ENCODE peak calls at places on chromosomes 2 and 18, in four cellular contexts. Y, N, J and K are unnamed samples. For H3K4me1, the result is how much of the 10 kb centered on the place peaks cover.

GRCh38 chr2:219060821-219061791 is at the start of gene IHH:
- DNase-seq in Y (no peak), N (peak), J (no peak), K (no peak)

GRCh38 chr2:211351998-211352397 is 795.6 kb downstream of the CPS1 start:
- DNase-seq in Y (no peak), J (no peak), N (no peak), K (no peak)

GRCh38 chr18:55316615-55317184 is 271.3 kb downstream of the TCF4 start:
- DNase-seq in J (no peak), Y (no peak), N (no peak), K (no peak)

GRCh38 chr18:63410792-63411191 is 11.5 kb downstream of the VPS4B start:
- DNase-seq in N (no peak), J (no peak), Y (no peak), K (no peak)

GRCh38 chr2:193502363-193503035 is 1307.8 kb upstream of the TMEFF2 start:
- DNase-seq in J (no peak), N (no peak), Y (no peak), K (peak)

GRCh38 chr2:218895326-218895725 is 14.7 kb downstream of the WNT10A start:
- DNase-seq in Y (no peak), N (no peak), J (no peak), K (no peak)

GRCh38 chr2:71930073-71930681 is 217.5 kb downstream of the CYP26B1 start:
- DNase-seq in Y (no peak), J (no peak), N (no peak), K (peak)

GRCh38 chr18:68944826-68945225 is 146.9 kb downstream of the CCDC102B start:
- DNase-seq in J (no peak), Y (no peak), N (no peak), K (no peak)

GRCh38 chr2:188576006-188576405 is 284.3 kb downstream of the GULP1 start:
- DNase-seq in J (no peak), Y (no peak), N (no peak), K (no peak)

GRCh38 chr18:52504589-52504988 is 164.6 kb downstream of the DCC start:
- DNase-seq in Y (no peak), N (no peak), J (no peak), K (no peak)

GRCh38 chr2:108982259-108982679 is 6.8 kb downstream of the EDAR start:
- DNase-seq in J (no peak), Y (no peak), N (no peak), K (no peak)

GRCh38 chr2:199895406-199895805 is 15.7 kb upstream of the C2orf69 start:
- DNase-seq in N (no peak), J (no peak), Y (no peak), K (no peak)

GRCh38 chr2:226791487-226792081 is 8.0 kb downstream of the IRS1 start:
- DNase-seq in N (peak), Y (peak), J (no peak), K (peak)

GRCh38 chr2:205723174-205723573 is 40.9 kb downstream of the NRP2 start:
- DNase-seq in J (no peak), N (no peak), Y (no peak), K (no peak)

GRCh38 chr18:36392163-36392887 is 94.8 kb downstream of the FHOD3 start:
- DNase-seq in Y (no peak), J (no peak), N (no peak), K (no peak)

GRCh38 chr2:43092520-43093179 is 133.8 kb downstream of the ZFP36L2 start:
- DNase-seq in N (no peak), J (no peak), Y (no peak), K (no peak)

GRCh38 chr2:101114268-101114783 is 36.9 kb downstream of the TBC1D8 start:
- DNase-seq in J (no peak), Y (no peak), N (peak), K (no peak)

GRCh38 chr2:240502059-240502429 is 55.7 kb downstream of the ANKMY1 start:
- DNase-seq in J (no peak), N (no peak), Y (no peak), K (no peak)

GRCh38 chr2:69482471-69482870 is 45.2 kb upstream of the NFU1 start:
- DNase-seq in N (no peak), Y (no peak), J (no peak), K (no peak)

GRCh38 chr18:74290831-74291770 is 662 bp downstream of the CYB5A start:
- DNase-seq in J (peak), N (peak), Y (peak), K (no peak)

GRCh38 chr2:122203523-122203922 is 448.1 kb downstream of the TSN start:
- DNase-seq in Y (no peak), N (no peak), J (no peak), K (no peak)

GRCh38 chr18:76697441-76697901 is 124.9 kb upstream of the ZNF236 start:
- DNase-seq in Y (peak), N (no peak), J (no peak), K (no peak)

GRCh38 chr2:174681983-174682577 is 82.2 kb downstream of the CHRNA1 start:
- DNase-seq in J (no peak), N (peak), Y (peak), K (peak)
- H3K4me1 ChIP-seq in J (under half), N (under half), Y (under half), K (under half)

GRCh38 chr2:12720181-12720580 is 3.4 kb downstream of the TRIB2 start:
- DNase-seq in Y (no peak), J (no peak), N (no peak), K (no peak)
- H3K4me3 ChIP-seq in Y (peak), J (no peak), N (no peak), K (peak)

GRCh38 chr2:235598026-235598425 is 104.2 kb downstream of the AGAP1 start:
- DNase-seq in J (no peak), Y (no peak), N (no peak), K (no peak)

GRCh38 chr2:235598842-235599531 is 105.1 kb downstream of the AGAP1 start:
- DNase-seq in N (no peak), J (no peak), Y (no peak), K (no peak)

GRCh38 chr2:235600406-235600805 is 106.6 kb downstream of the AGAP1 start:
- DNase-seq in Y (no peak), N (no peak), J (no peak), K (no peak)

GRCh38 chr2:235600926-235601325 is 107.1 kb downstream of the AGAP1 start:
- DNase-seq in Y (no peak), N (no peak), J (no peak), K (no peak)

GRCh38 chr2:235599596-235600338 is 105.9 kb downstream of the AGAP1 start:
- DNase-seq in J (no peak), N (no peak), Y (no peak), K (no peak)
- H3K4me1 ChIP-seq in J (under half), N (under half), Y (under half), K (under half)

GRCh38 chr2:181680937-181681811 is 857 bp upstream of the NEUROD1 start:
- DNase-seq in Y (no peak), N (no peak), J (no peak), K (no peak)
- H3K4me3 ChIP-seq in Y (no peak), N (no peak), J (no peak), K (no peak)

GRCh38 chr2:233356546-233357308 is 2.4 kb downstream of the DGKD start:
- DNase-seq in Y (no peak), J (no peak), N (no peak), K (no peak)

GRCh38 chr2:233358335-233358734 is 4.0 kb downstream of the DGKD start:
- DNase-seq in J (no peak), Y (no peak), N (no peak), K (no peak)

GRCh38 chr2:233359823-233360222 is 5.5 kb downstream of the DGKD start:
- DNase-seq in N (no peak), J (no peak), Y (no peak), K (no peak)

GRCh38 chr2:233360771-233361176 is 6.5 kb downstream of the DGKD start:
- DNase-seq in N (no peak), Y (no peak), J (no peak), K (no peak)

DNA sequence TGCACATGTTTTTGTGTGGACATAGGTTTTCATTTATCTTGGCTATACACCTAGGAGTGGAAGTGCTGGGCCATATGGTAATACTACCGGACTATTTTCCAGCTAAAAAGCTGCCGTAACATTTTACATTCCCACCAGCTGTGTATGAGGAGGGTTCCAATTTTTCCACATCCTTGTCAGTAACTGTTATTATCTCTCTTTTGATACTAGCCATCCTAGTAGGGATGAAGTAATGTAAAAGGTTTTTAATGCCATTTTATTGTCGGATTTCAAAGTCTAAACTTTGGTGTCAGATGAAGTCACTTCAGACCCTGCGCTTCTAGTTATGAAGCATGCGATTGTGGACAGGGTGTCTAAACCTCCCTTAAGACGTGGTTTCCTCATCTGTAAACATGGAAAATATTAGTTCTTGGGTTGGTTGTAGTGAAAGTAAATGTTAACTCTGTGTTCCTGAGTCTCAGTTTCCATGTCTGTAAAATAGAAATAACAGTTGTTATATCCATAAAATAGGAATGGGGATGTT is 4.6 kb downstream of the DGKD start:
- DNase-seq in J (no peak), Y (no peak), N (no peak), K (no peak)
- H3K4me1 ChIP-seq in J (under half), Y (under half), N (under half), K (under half)

DNA sequence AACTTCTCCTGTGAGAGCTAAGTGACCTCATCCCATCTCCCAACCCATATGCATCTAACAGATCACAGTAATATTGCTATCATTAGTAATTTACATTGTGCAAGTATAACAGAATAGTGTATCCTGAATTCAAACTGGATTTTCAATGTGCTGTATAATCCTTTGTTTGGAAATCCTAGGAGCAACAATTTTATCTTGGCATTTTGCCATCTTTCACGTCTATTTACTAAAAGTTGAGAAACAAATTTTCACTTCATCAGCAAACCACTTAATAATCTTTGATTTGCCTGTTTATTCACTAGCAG is 3.8 kb downstream of the HNRNPLL start:
- DNase-seq in J (no peak), N (no peak), Y (no peak), K (no peak)
- H3K4me3 ChIP-seq in J (no peak), N (no peak), Y (no peak), K (peak)

DNA sequence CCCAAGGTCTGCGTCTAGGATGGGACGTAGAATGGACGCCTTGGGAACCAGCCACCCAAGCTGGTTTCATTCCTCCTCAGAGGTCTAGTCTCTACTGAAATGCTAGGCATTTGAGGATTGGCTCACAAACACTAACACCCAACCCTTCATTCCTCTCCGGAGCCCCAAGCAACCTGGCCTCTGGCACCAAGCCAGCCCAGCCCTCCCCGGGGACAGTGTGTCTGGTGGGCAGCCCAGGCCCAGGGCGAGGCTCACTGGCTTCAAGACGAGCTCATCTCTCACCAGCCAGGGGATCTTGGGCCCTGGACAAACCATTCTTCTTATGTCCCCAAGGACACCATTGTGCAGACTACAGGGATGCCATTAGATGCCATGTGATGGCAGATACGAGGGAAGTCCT is 182.5 kb downstream of the CTIF start:
- DNase-seq in J (no peak), Y (no peak), N (no peak), K (peak)
- H3K4me1 ChIP-seq in J (under half), Y (under half), N (under half), K (under half)

GRCh38 chr2:39225564-39225963 is 18.2 kb downstream of the CDKL4 start:
- DNase-seq in Y (no peak), N (no peak), J (no peak), K (no peak)

GRCh38 chr2:39232141-39232540 is 11.6 kb downstream of the CDKL4 start:
- DNase-seq in N (no peak), Y (no peak), J (no peak), K (no peak)

GRCh38 chr2:39223909-39224308 is 19.9 kb downstream of the CDKL4 start:
- DNase-seq in J (no peak), Y (no peak), N (no peak), K (no peak)

GRCh38 chr2:39227628-39228412 is 15.9 kb downstream of the CDKL4 start:
- DNase-seq in Y (peak), N (peak), J (peak), K (peak)

GRCh38 chr2:39228413-39229209 is 15.2 kb downstream of the CDKL4 start:
- DNase-seq in J (no peak), N (no peak), Y (no peak), K (no peak)
- H3K4me3 ChIP-seq in J (no peak), N (no peak), Y (no peak), K (peak)

DNA sequence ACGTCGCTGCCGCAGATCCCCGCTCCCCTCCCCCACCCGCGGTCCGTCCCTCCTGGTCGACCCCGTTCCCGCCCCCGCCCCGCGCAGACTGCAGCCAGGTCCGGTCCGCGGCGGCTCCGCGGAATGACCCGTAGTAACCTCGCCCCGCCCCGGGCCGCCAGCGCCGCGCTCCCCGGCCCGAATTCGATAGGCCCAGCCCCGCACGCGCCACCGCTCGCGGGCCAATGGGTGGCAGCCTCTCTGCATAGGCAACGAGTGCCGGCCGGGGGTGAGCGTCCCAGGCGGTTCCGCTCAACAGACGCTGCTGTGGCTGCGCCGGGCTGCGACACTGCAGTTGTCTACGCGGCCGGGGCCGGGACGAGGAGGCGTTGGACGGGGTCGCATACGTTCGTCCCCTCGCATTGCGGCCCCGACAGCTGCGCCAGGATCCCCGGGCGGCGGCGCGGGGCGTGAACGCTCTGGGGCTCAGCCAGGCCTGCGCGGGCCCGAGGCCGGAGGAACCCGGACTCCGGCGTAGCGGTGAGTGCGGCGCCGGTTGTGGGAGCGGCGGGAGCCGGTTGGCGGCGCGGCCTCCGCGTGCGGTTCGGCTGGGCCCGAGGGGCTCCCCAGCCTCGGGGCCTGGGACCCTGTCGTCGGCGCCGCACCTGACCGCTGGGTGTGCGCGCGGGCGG is at the start of gene ACSL3:
- DNase-seq in Y (peak), N (peak), J (peak), K (peak)
- H3K4me1 ChIP-seq in Y (under half), N (under half), J (under half), K (under half)